ENCODE peak calls at places on chromosomes 5 and 9, in four cellular contexts. One of them, this sample, is unnamed.

GRCh38 chr5:178381921-178382688 is 149.5 kb upstream of the PHYKPL start:
- DNase-seq in coronary artery: no peak
- DNase-seq in nephron progenitor cell: no peak
- DNase-seq in BJ: no peak
- DNase-seq in this sample: no peak

GRCh38 chr9:70066418-70066817 is 22.8 kb downstream of the MAMDC2 start:
- DNase-seq in nephron progenitor cell: no peak
- DNase-seq in coronary artery: no peak
- DNase-seq in BJ: no peak
- DNase-seq in this sample: no peak

GRCh38 chr5:132501961-132502931 is 11.7 kb upstream of the IRF1 start:
- DNase-seq in BJ: no peak
- DNase-seq in nephron progenitor cell: no peak
- DNase-seq in coronary artery: no peak
- DNase-seq in this sample: no peak

GRCh38 chr5:1510151-1510561 is 13.6 kb downstream of the LPCAT1 start:
- DNase-seq in nephron progenitor cell: no peak
- DNase-seq in BJ: no peak
- DNase-seq in coronary artery: no peak
- DNase-seq in this sample: no peak

GRCh38 chr5:67619636-67620035 is 423.0 kb upstream of the CD180 start:
- DNase-seq in BJ: no peak
- DNase-seq in coronary artery: no peak
- DNase-seq in nephron progenitor cell: no peak
- DNase-seq in this sample: no peak

GRCh38 chr9:95522871-95523370 is 6.2 kb upstream of the PTCH1 start:
- DNase-seq in BJ: no peak
- DNase-seq in coronary artery: no peak
- DNase-seq in nephron progenitor cell: no peak
- DNase-seq in this sample: no peak

GRCh38 chr9:20640331-20641187 is 18.3 kb upstream of the MLLT3 start:
- DNase-seq in coronary artery: no peak
- DNase-seq in nephron progenitor cell: no peak
- DNase-seq in BJ: no peak
- DNase-seq in this sample: no peak

GRCh38 chr5:80127037-80127642 is 92.0 kb downstream of the THBS4 start:
- DNase-seq in coronary artery: no peak
- DNase-seq in BJ: no peak
- DNase-seq in nephron progenitor cell: no peak
- DNase-seq in this sample: no peak

GRCh38 chr5:14816999-14817761 is 54.4 kb downstream of the ANKH start:
- DNase-seq in nephron progenitor cell: no peak
- DNase-seq in coronary artery: no peak
- DNase-seq in BJ: peak; percentile 57
- DNase-seq in this sample: no peak

GRCh38 chr9:93594041-93594756 is 17.8 kb downstream of the PHF2 start:
- DNase-seq in BJ: no peak
- DNase-seq in coronary artery: peak; percentile 67
- DNase-seq in nephron progenitor cell: no peak
- DNase-seq in this sample: no peak

GRCh38 chr9:84271004-84271886 is 69.3 kb downstream of the SLC28A3 start:
- DNase-seq in coronary artery: no peak
- DNase-seq in BJ: no peak
- DNase-seq in nephron progenitor cell: peak; percentile 48
- DNase-seq in this sample: peak; percentile 37

GRCh38 chr5:140346348-140347221 is at the start of gene HBEGF:
- DNase-seq in nephron progenitor cell: peak; percentile 92
- DNase-seq in coronary artery: peak; percentile 86
- DNase-seq in BJ: no peak
- DNase-seq in this sample: peak; percentile 66

DNA sequence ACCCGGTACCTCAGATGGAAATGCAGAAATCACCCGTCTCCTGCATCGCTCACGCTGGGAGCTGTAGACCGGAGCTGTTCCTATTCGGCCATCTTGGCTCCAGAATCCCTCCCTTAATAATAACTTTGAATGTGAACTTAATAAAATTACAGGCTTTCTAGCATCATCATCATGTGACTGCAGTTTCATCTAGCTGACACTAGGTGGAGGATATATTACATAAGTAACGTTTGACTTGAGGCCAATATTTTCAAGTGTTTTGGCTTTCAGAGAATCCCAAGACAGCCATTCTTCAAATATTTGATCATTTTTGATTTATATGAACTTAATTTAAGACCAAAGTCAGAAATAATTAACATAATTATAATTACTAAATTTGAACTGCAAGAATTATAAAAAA is 474.9 kb upstream of the CDH10 start:
- DNase-seq in BJ: no peak
- DNase-seq in coronary artery: no peak
- DNase-seq in nephron progenitor cell: no peak
- DNase-seq in this sample: no peak
- TF ChIP-seq CTCF in BJ: no peak
- TF ChIP-seq CTCF in coronary artery: no peak
- TF ChIP-seq CTCF in nephron progenitor cell: peak; percentile 20
- TF ChIP-seq CTCF in this sample: peak; percentile 67

DNA sequence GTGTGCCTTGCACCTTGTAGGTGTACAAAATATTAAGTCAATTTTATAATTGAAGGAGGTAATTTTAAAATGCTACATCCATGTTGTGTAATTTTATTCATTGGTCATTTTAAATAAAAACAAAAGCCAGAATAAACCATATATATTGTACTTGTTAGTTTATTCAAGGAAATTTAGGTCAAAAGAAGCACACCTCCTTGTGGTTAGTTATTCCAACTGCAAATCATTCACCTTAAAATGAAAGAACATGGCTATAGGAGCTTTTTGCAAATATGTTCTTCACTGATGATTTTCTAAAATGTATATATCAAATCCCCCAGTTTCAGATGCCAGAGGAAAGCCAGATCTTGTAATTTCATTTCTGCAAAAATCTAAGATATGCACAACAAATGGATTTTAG is 5.4 kb upstream of the MOCS2 start:
- DNase-seq in coronary artery: no peak
- DNase-seq in nephron progenitor cell: no peak
- DNase-seq in BJ: no peak
- DNase-seq in this sample: no peak
- TF ChIP-seq CTCF in coronary artery: no peak
- TF ChIP-seq CTCF in nephron progenitor cell: peak; percentile 34
- TF ChIP-seq CTCF in BJ: peak; percentile 35
- TF ChIP-seq CTCF in this sample: peak; percentile 55

GRCh38 chr9:109886050-109886449 is 106.1 kb downstream of the PALM2AKAP2 start:
- DNase-seq in coronary artery: no peak
- DNase-seq in BJ: no peak
- DNase-seq in nephron progenitor cell: no peak
- DNase-seq in this sample: no peak
- TF ChIP-seq CTCF in coronary artery: no peak
- TF ChIP-seq CTCF in BJ: no peak
- TF ChIP-seq CTCF in nephron progenitor cell: no peak
- TF ChIP-seq CTCF in this sample: no peak

GRCh38 chr5:93735378-93735777 is 6.0 kb downstream of the POU5F2 start:
- DNase-seq in coronary artery: no peak
- DNase-seq in nephron progenitor cell: no peak
- DNase-seq in BJ: no peak
- DNase-seq in this sample: no peak

GRCh38 chr5:93741136-93741811 is at the start of gene POU5F2:
- DNase-seq in coronary artery: no peak
- DNase-seq in BJ: no peak
- DNase-seq in nephron progenitor cell: no peak
- DNase-seq in this sample: no peak

GRCh38 chr5:93736284-93736683 is 5.1 kb downstream of the POU5F2 start:
- DNase-seq in nephron progenitor cell: no peak
- DNase-seq in BJ: no peak
- DNase-seq in coronary artery: no peak
- DNase-seq in this sample: no peak
- TF ChIP-seq CTCF in nephron progenitor cell: no peak
- TF ChIP-seq CTCF in BJ: no peak
- TF ChIP-seq CTCF in coronary artery: no peak
- TF ChIP-seq CTCF in this sample: no peak

DNA sequence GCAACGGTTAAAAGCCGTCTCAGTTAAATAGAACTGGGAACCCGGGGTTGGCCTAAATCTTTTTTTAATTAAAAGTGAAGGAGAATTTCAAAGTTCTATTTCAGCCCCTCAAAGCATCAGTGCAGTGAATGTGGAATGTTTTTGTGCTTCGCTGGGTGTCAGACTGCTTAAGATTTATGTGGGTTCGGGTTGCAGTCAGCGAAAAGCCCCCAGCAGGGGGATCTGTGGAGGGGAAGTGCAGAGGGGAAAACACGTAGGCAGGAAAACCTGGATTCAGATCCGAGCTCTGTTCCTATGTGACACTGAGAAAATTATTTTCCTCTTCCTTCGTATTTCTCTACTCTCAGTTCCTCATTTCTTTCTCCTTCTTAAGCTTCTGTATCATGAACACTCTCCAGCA is 19.7 kb downstream of the BRINP1 start:
- DNase-seq in coronary artery: no peak
- DNase-seq in BJ: no peak
- DNase-seq in nephron progenitor cell: peak; percentile 71
- DNase-seq in this sample: peak; percentile 28
- TF ChIP-seq CTCF in coronary artery: no peak
- TF ChIP-seq CTCF in BJ: no peak
- TF ChIP-seq CTCF in nephron progenitor cell: peak; percentile 50
- TF ChIP-seq CTCF in this sample: peak; percentile 37

DNA sequence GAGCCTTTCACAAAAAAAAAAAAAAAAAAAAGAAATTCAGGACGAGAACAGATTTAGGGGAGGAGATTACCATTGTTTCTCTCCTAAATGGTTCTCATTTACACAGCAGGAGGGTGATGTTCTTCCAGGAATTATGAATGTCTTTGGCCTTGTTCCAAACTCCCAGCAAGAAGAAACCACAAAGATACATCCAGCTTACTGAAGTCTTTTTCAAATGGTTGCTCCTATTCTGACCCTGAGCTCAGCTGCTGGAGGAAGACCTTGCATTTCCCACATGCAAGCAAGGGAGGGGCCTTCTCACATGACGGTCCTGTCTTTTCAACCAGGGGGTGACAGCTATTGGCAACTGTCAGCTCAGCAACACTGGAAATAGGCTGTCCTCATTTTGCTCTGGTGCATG is 203.0 kb upstream of the VLDLR start:
- DNase-seq in BJ: no peak
- DNase-seq in nephron progenitor cell: no peak
- DNase-seq in coronary artery: no peak
- DNase-seq in this sample: no peak
- TF ChIP-seq CTCF in BJ: no peak
- TF ChIP-seq CTCF in nephron progenitor cell: no peak
- TF ChIP-seq CTCF in coronary artery: no peak
- TF ChIP-seq CTCF in this sample: no peak

GRCh38 chr5:119339344-119339743 is 16.5 kb upstream of the TNFAIP8 start:
- DNase-seq in coronary artery: no peak
- DNase-seq in nephron progenitor cell: no peak
- DNase-seq in BJ: no peak
- DNase-seq in this sample: no peak

GRCh38 chr5:119341452-119342349 is 14.1 kb upstream of the TNFAIP8 start:
- DNase-seq in coronary artery: no peak
- DNase-seq in nephron progenitor cell: no peak
- DNase-seq in BJ: no peak
- DNase-seq in this sample: no peak

GRCh38 chr5:119342414-119342813 is 13.4 kb upstream of the TNFAIP8 start:
- DNase-seq in nephron progenitor cell: no peak
- DNase-seq in coronary artery: no peak
- DNase-seq in BJ: no peak
- DNase-seq in this sample: no peak

GRCh38 chr5:119339965-119340364 is 15.9 kb upstream of the TNFAIP8 start:
- DNase-seq in BJ: no peak
- DNase-seq in nephron progenitor cell: no peak
- DNase-seq in coronary artery: no peak
- DNase-seq in this sample: no peak

DNA sequence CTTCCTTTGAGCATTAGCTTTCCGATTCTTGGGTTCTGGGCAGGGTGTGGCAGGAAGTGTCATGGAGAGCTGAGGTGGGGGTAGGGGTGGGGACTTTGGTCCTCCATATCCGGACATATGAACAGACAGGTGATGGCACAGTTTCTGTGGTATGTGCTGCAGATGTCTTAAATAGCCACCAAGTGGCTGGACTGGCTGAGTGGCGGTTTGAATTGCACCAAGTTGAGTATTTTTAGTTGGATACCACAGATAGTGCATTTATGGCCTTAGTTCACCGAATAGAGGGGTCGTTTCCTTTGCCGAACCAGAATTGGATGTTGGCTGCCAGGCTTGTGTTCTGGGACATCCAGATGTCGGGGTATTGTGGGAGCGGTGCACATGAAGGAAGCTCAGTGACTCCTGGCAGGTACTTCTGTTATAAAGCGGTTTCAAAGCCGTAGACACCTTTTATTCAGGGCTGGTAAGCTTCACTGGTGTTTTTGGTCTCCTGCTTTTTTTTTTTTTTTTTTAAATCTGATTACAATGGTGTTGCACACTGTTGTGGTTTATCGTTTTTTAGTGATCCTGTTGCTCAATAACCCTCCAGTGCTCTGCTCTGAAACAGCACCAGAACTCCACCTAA is 15.1 kb upstream of the TNFAIP8 start:
- DNase-seq in BJ: no peak
- DNase-seq in nephron progenitor cell: no peak
- DNase-seq in coronary artery: no peak
- DNase-seq in this sample: no peak
- TF ChIP-seq CTCF in BJ: no peak
- TF ChIP-seq CTCF in nephron progenitor cell: no peak
- TF ChIP-seq CTCF in coronary artery: no peak
- TF ChIP-seq CTCF in this sample: no peak

GRCh38 chr9:116212986-116213672 is 59.5 kb downstream of the PAPPA start:
- DNase-seq in BJ: no peak
- DNase-seq in nephron progenitor cell: no peak
- DNase-seq in coronary artery: no peak
- DNase-seq in this sample: no peak
- TF ChIP-seq CTCF in BJ: no peak
- TF ChIP-seq CTCF in nephron progenitor cell: no peak
- TF ChIP-seq CTCF in coronary artery: no peak
- TF ChIP-seq CTCF in this sample: no peak

DNA sequence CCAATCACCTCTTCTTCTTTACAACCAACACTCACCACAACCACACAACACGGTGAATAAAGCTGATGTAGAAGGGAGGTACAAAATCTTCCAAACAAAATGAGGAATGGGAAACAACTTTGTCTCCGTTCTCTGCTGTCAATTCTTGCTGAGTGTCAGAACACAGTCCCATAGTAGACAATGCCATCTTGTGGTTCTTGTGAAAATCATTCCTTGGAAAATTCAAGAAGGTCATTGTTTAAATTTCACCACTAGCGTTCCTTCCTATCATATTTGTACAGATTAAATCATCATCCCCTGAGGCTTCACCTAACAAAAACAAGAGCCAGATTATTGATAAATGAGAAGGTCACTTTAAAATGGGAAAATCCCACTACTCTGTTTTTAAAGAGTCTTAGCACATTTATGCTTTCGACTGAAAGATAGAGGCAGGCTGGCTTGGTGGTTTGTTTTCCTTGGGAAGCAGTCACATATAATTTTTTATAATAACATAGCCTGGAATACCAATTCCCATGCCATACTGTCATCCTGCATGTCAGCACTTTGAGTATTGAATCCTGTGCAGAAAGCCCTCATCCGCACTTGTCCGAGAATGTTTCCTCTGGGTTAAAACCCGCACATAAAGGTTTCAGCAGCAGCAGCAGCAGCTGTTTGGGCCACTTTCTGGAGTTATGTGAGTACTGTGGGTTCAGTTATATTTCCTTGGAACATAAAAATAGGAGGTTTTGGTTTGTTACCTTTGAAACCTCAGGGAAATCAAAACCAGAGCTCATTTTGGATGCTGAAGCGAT is 395.0 kb upstream of the SMARCA2 start:
- DNase-seq in nephron progenitor cell: no peak
- DNase-seq in coronary artery: no peak
- DNase-seq in BJ: no peak
- DNase-seq in this sample: no peak
- TF ChIP-seq CTCF in nephron progenitor cell: no peak
- TF ChIP-seq CTCF in coronary artery: no peak
- TF ChIP-seq CTCF in BJ: peak; percentile 4
- TF ChIP-seq CTCF in this sample: peak; percentile 63

GRCh38 chr5:136079195-136079985 is 50.6 kb downstream of the TGFBI start:
- DNase-seq in coronary artery: no peak
- DNase-seq in nephron progenitor cell: no peak
- DNase-seq in BJ: no peak
- DNase-seq in this sample: no peak
- TF ChIP-seq CTCF in coronary artery: no peak
- TF ChIP-seq CTCF in nephron progenitor cell: no peak
- TF ChIP-seq CTCF in BJ: no peak
- TF ChIP-seq CTCF in this sample: no peak